ENCODE peak calls at places on chromosomes 13 and 19, in four cellular contexts. M is WTC11, C is K562, Y is HepG2. A is an unnamed sample.

GRCh38 chr13:46170687-46171086 is 11.3 kb downstream of the LCP1 start:
- DNase-seq in M (no peak), C (no peak), Y (peak; percentile 10), A (no peak)

GRCh38 chr19:43467730-43468129 is 2.3 kb upstream of the LYPD3 start:
- DNase-seq in M (no peak), C (no peak), Y (peak; percentile 18), A (no peak)

GRCh38 chr13:38662362-38662761 is 24.5 kb upstream of the FREM2 start:
- DNase-seq in M (no peak), C (no peak), Y (no peak), A (no peak)

GRCh38 chr13:32246468-32246867 is 68.7 kb downstream of the ZAR1L start:
- DNase-seq in M (peak; percentile 81), C (peak; percentile 45), Y (peak; percentile 67), A (no peak)

GRCh38 chr19:44585371-44586141 is 27.8 kb upstream of the IGSF23 start:
- DNase-seq in M (no peak), C (no peak), Y (no peak), A (no peak)

GRCh38 chr13:37395544-37395943 is 203.0 kb downstream of the POSTN start:
- DNase-seq in M (no peak), C (no peak), Y (no peak), A (no peak)

GRCh38 chr19:4369888-4370260 is 26.5 kb downstream of the MPND start:
- DNase-seq in M (peak; percentile 63), C (no peak), Y (no peak), A (no peak)

GRCh38 chr19:16037424-16038195 is 38.7 kb upstream of the TPM4 start:
- DNase-seq in M (no peak), C (no peak), Y (no peak), A (no peak)

GRCh38 chr13:65710514-65710913 is 1519.6 kb downstream of the PCDH9 start:
- DNase-seq in M (no peak), C (no peak), Y (peak; percentile 28), A (no peak)

GRCh38 chr13:60433505-60433904 is 36.5 kb downstream of the TDRD3 start:
- DNase-seq in M (no peak), C (no peak), Y (no peak), A (no peak)

GRCh38 chr19:3274245-3275067 is 50.0 kb downstream of the CELF5 start:
- DNase-seq in M (no peak), C (no peak), Y (no peak), A (no peak)

GRCh38 chr13:78603240-78603947 is at the start of gene POU4F1:
- DNase-seq in M (peak; percentile 93), C (peak; percentile 92), Y (peak; percentile 72), A (peak; percentile 19)

GRCh38 chr19:15331419-15332310 is 674 bp downstream of the BRD4 start:
- DNase-seq in M (peak; percentile 48), C (peak; percentile 88), Y (no peak), A (no peak)

GRCh38 chr13:32495841-32496240 is 42.8 kb downstream of the N4BP2L2 start:
- DNase-seq in M (no peak), C (no peak), Y (no peak), A (no peak)

GRCh38 chr13:21232196-21232595 is 55.7 kb downstream of the MRPL57 start:
- DNase-seq in M (no peak), C (no peak), Y (no peak), A (no peak)

GRCh38 chr13:31556376-31556775 is 182.9 kb upstream of the RXFP2 start:
- DNase-seq in M (no peak), C (no peak), Y (no peak), A (no peak)

GRCh38 chr13:113836917-113837553 is 26.8 kb downstream of the GAS6 start:
- DNase-seq in M (no peak), C (no peak), Y (no peak), A (no peak)

GRCh38 chr19:17626456-17626855 is 61.7 kb downstream of the UNC13A start:
- DNase-seq in M (no peak), C (no peak), Y (no peak), A (no peak)

GRCh38 chr19:18128044-18128443 is 24.9 kb upstream of the PIK3R2 start:
- DNase-seq in M (no peak), C (no peak), Y (no peak), A (no peak)

GRCh38 chr13:111908981-111909380 is 158.0 kb upstream of the SOX1 start:
- DNase-seq in M (peak; percentile 5), C (no peak), Y (no peak), A (no peak)

GRCh38 chr13:38321654-38322053 is 28.0 kb upstream of the UFM1 start:
- DNase-seq in M (no peak), C (no peak), Y (no peak), A (no peak)

GRCh38 chr19:15421726-15422260 is 3.0 kb upstream of the AKAP8L start:
- DNase-seq in M (no peak), C (no peak), Y (no peak), A (no peak)

GRCh38 chr19:11506101-11506555 is 489 bp upstream of the ZNF653 start:
- DNase-seq in M (no peak), C (no peak), Y (no peak), A (no peak)

GRCh38 chr19:30653646-30654386 is 281.6 kb downstream of the ZNF536 start:
- DNase-seq in M (no peak), C (no peak), Y (no peak), A (no peak)

GRCh38 chr13:50912851-50913250 is 3.3 kb downstream of the RNASEH2B start:
- DNase-seq in M (no peak), C (no peak), Y (no peak), A (no peak)

GRCh38 chr19:6216996-6217751 is 62.6 kb downstream of the MLLT1 start:
- DNase-seq in M (peak; percentile 48), C (peak; percentile 78), Y (no peak), A (no peak)

GRCh38 chr19:35458821-35459391 is 10.8 kb downstream of the FFAR2 start:
- DNase-seq in M (no peak), C (peak; percentile 3), Y (peak; percentile 92), A (peak; percentile 64)

GRCh38 chr19:49213791-49214190 is 56.2 kb downstream of the TRPM4 start:
- DNase-seq in M (peak; percentile 70), C (peak; percentile 84), Y (no peak), A (no peak)

GRCh38 chr13:113666951-113667701 is at the start of gene GRK1:
- DNase-seq in M (peak; percentile 19), C (no peak), Y (no peak), A (no peak)

GRCh38 chr19:29528350-29528945 is 2.7 kb downstream of the VSTM2B start:
- DNase-seq in M (peak; percentile 86), C (peak; percentile 77), Y (peak; percentile 49), A (peak; percentile 3)

GRCh38 chr19:34180709-34181108 is 8.4 kb downstream of the LSM14A start:
- DNase-seq in M (no peak), C (no peak), Y (no peak), A (no peak)

GRCh38 chr19:1469200-1469935 is 9.6 kb downstream of the C19orf25 start:
- DNase-seq in M (peak; percentile 53), C (no peak), Y (no peak), A (no peak)

GRCh38 chr13:29748097-29748496 is 102.3 kb downstream of the UBL3 start:
- DNase-seq in M (no peak), C (no peak), Y (no peak), A (no peak)

GRCh38 chr13:42140494-42140893 is 92.0 kb downstream of the DGKH start:
- DNase-seq in M (no peak), C (no peak), Y (no peak), A (no peak)

GRCh38 chr13:42136518-42136917 is 88.1 kb downstream of the DGKH start:
- DNase-seq in M (no peak), C (no peak), Y (no peak), A (no peak)

GRCh38 chr13:42137856-42138537 is 89.5 kb downstream of the DGKH start:
- DNase-seq in M (no peak), C (no peak), Y (no peak), A (no peak)
- TF ChIP-seq CREM in M (no peak), C (no peak), Y (no peak), A (peak; percentile 83)

GRCh38 chr19:37217533-37217854 is 520 bp upstream of the ZNF383 start:
- DNase-seq in M (no peak), C (peak; percentile 80), Y (no peak), A (no peak)

GRCh38 chr19:37217855-37218591 is at the start of gene ZNF383:
- DNase-seq in M (peak; percentile 92), C (peak; percentile 86), Y (peak; percentile 92), A (peak; percentile 81)

GRCh38 chr19:37220383-37220782 is 2.4 kb downstream of the ZNF383 start:
- DNase-seq in M (no peak), C (no peak), Y (no peak), A (no peak)

GRCh38 chr19:37221136-37221535 is 3.1 kb downstream of the ZNF383 start:
- DNase-seq in M (no peak), C (no peak), Y (no peak), A (no peak)

GRCh38 chr19:37218592-37218935 is 550 bp downstream of the ZNF383 start:
- DNase-seq in M (no peak), C (no peak), Y (no peak), A (peak; percentile 5)
- TF ChIP-seq CREM in M (no peak), C (no peak), Y (no peak), A (no peak)

DNA sequence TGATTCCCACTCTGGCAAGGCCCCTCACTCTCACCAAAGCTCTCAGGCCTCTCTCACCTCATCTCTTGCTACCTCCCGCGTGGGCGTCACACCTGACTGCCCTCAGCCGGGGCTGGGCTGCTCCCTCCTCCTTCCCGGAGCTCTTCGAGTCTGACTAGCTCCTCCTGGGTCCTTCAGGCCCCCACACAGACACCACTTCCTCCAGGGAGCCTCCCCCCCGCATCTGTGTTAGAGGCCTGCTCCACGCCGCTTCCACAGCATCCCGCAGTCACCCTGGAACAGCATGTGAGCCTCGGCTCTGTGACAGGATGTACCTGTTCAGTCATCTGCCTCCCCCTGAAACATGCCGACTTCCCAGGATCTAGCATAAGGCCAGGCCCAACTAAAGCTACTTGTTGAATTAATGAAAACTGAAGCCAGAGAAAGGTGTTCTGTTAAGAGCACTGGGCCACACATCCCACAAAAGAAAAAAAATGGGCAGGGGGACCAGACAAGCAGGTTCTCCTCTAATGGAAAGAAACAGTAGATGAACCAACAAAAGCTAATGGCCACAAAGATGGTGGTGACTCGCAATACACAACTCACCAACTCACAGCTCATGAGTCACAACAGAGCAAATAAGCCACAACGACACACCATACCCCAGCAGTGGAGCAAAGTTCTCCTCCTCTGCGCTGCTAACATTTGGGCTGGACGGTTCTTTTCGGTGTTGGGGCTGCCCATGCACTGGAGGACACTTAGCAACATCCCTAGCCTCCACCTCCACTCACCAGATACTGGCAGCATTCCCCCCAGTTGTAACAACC is 3.0 kb downstream of the PPP6R1 start:
- DNase-seq in M (no peak), C (peak; percentile 51), Y (peak; percentile 47), A (peak; percentile 39)
- TF ChIP-seq CREM in M (no peak), C (no peak), Y (no peak), A (no peak)

DNA sequence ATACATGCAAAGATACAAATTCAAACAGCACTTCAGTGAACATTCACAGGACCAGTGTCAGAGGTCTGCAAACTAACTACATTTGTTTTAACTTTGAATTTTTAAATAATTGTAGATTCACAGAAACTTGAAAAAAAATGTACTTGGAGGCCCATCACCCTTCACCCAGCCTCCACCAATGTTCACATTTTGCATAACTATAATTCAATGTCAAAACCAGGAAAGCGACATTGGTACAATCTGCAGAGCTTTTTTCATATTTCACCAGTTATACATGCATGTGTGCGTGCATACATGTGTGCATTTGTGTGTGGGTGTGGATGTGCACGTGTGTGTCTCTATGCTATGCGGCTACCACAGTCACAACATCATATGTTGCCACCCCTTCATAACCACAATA is 18.9 kb downstream of the CEACAM3 start:
- DNase-seq in M (no peak), C (no peak), Y (no peak), A (no peak)
- TF ChIP-seq CREM in M (no peak), C (no peak), Y (no peak), A (no peak)

A was measured in GM12878.